ENCODE peak calls at places on chromosomes 1 and 21, in five cellular contexts. One of them, this sample, is unnamed.

GRCh38 chr21:34889287-34889536 is 159.9 kb downstream of the RUNX1 start:
- DNase-seq in brain microvascular endothelial cell: peak
- DNase-seq in cardiac fibroblast: peak
- DNase-seq in AG04450: no peak
- DNase-seq in HFFc6: peak
- DNase-seq in this sample: peak

GRCh38 chr1:115537415-115537814 is 104.4 kb upstream of the VANGL1 start:
- DNase-seq in cardiac fibroblast: no peak
- DNase-seq in AG04450: no peak
- DNase-seq in brain microvascular endothelial cell: no peak
- DNase-seq in HFFc6: no peak
- DNase-seq in this sample: no peak

GRCh38 chr1:24786191-24786590 is 40.9 kb downstream of the CLIC4 start:
- DNase-seq in HFFc6: no peak
- DNase-seq in brain microvascular endothelial cell: no peak
- DNase-seq in cardiac fibroblast: peak
- DNase-seq in AG04450: no peak
- DNase-seq in this sample: no peak

GRCh38 chr1:41620365-41621169 is 136.1 kb upstream of the EDN2 start:
- DNase-seq in HFFc6: no peak
- DNase-seq in AG04450: no peak
- DNase-seq in brain microvascular endothelial cell: no peak
- DNase-seq in cardiac fibroblast: no peak
- DNase-seq in this sample: no peak

GRCh38 chr1:222547260-222547614 is 667 bp downstream of the HHIPL2 start:
- DNase-seq in HFFc6: no peak
- DNase-seq in cardiac fibroblast: no peak
- DNase-seq in brain microvascular endothelial cell: no peak
- DNase-seq in AG04450: no peak
- DNase-seq in this sample: no peak

GRCh38 chr1:157512036-157512969 is 40.0 kb downstream of the FCRL5 start:
- DNase-seq in AG04450: no peak
- DNase-seq in cardiac fibroblast: no peak
- DNase-seq in HFFc6: no peak
- DNase-seq in brain microvascular endothelial cell: no peak
- DNase-seq in this sample: no peak

GRCh38 chr1:101253976-101254660 is 17.3 kb downstream of the S1PR1 start:
- DNase-seq in cardiac fibroblast: peak
- DNase-seq in HFFc6: peak
- DNase-seq in AG04450: no peak
- DNase-seq in brain microvascular endothelial cell: no peak
- DNase-seq in this sample: peak

GRCh38 chr1:229263254-229263653 is 7.7 kb upstream of the RAB4A start:
- DNase-seq in AG04450: no peak
- DNase-seq in HFFc6: no peak
- DNase-seq in brain microvascular endothelial cell: no peak
- DNase-seq in cardiac fibroblast: no peak
- DNase-seq in this sample: no peak

GRCh38 chr1:54290443-54291184 is 90.6 kb downstream of the MRPL37 start:
- DNase-seq in cardiac fibroblast: no peak
- DNase-seq in AG04450: no peak
- DNase-seq in HFFc6: peak
- DNase-seq in brain microvascular endothelial cell: no peak
- DNase-seq in this sample: peak

GRCh38 chr1:94121411-94121821 is 468 bp upstream of the ABCA4 start:
- DNase-seq in AG04450: no peak
- DNase-seq in cardiac fibroblast: no peak
- DNase-seq in HFFc6: no peak
- DNase-seq in brain microvascular endothelial cell: no peak
- DNase-seq in this sample: no peak

GRCh38 chr1:40782371-40782956 is 1.1 kb upstream of the KCNQ4 start:
- DNase-seq in AG04450: no peak
- DNase-seq in cardiac fibroblast: no peak
- DNase-seq in HFFc6: no peak
- DNase-seq in brain microvascular endothelial cell: no peak
- DNase-seq in this sample: no peak

GRCh38 chr1:223700942-223701637 is 11.2 kb upstream of the CAPN2 start:
- DNase-seq in brain microvascular endothelial cell: peak
- DNase-seq in HFFc6: peak
- DNase-seq in cardiac fibroblast: peak
- DNase-seq in AG04450: peak
- DNase-seq in this sample: peak

GRCh38 chr1:153540394-153541361 is at the start of gene S100A5:
- DNase-seq in AG04450: no peak
- DNase-seq in brain microvascular endothelial cell: no peak
- DNase-seq in HFFc6: peak
- DNase-seq in cardiac fibroblast: peak
- DNase-seq in this sample: peak

GRCh38 chr1:8349961-8350360 is 32.0 kb downstream of the SLC45A1 start:
- DNase-seq in cardiac fibroblast: peak
- DNase-seq in HFFc6: no peak
- DNase-seq in AG04450: no peak
- DNase-seq in brain microvascular endothelial cell: no peak
- DNase-seq in this sample: no peak

GRCh38 chr1:24126023-24126671 is 14.2 kb upstream of the MYOM3 start:
- DNase-seq in AG04450: no peak
- DNase-seq in brain microvascular endothelial cell: peak
- DNase-seq in HFFc6: peak
- DNase-seq in cardiac fibroblast: peak
- DNase-seq in this sample: no peak

GRCh38 chr1:41920658-41921057 is 1.9 kb upstream of the HIVEP3 start:
- DNase-seq in HFFc6: peak
- DNase-seq in cardiac fibroblast: peak
- DNase-seq in AG04450: no peak
- DNase-seq in brain microvascular endothelial cell: peak
- DNase-seq in this sample: no peak

GRCh38 chr1:181135462-181135781 is 46.9 kb downstream of the IER5 start:
- DNase-seq in cardiac fibroblast: peak
- DNase-seq in brain microvascular endothelial cell: peak
- DNase-seq in AG04450: no peak
- DNase-seq in HFFc6: peak
- DNase-seq in this sample: peak

GRCh38 chr1:29245876-29246275 is 9.6 kb downstream of the PTPRU start:
- DNase-seq in HFFc6: peak
- DNase-seq in cardiac fibroblast: peak
- DNase-seq in AG04450: no peak
- DNase-seq in brain microvascular endothelial cell: peak
- DNase-seq in this sample: peak

GRCh38 chr1:204191481-204191880 is 4.8 kb downstream of the KISS1 start:
- DNase-seq in cardiac fibroblast: no peak
- DNase-seq in AG04450: no peak
- DNase-seq in brain microvascular endothelial cell: no peak
- DNase-seq in HFFc6: no peak
- DNase-seq in this sample: no peak

GRCh38 chr21:35138665-35139381 is 89.7 kb upstream of the RUNX1 start:
- DNase-seq in HFFc6: peak
- DNase-seq in cardiac fibroblast: peak
- DNase-seq in brain microvascular endothelial cell: peak
- DNase-seq in AG04450: peak
- DNase-seq in this sample: peak

GRCh38 chr1:206456577-206457375 is 13.5 kb upstream of the IKBKE start:
- DNase-seq in HFFc6: peak
- DNase-seq in brain microvascular endothelial cell: no peak
- DNase-seq in cardiac fibroblast: no peak
- DNase-seq in AG04450: no peak
- DNase-seq in this sample: no peak

GRCh38 chr1:68112835-68113243 is 62.4 kb upstream of the DIRAS3 start:
- DNase-seq in brain microvascular endothelial cell: peak
- DNase-seq in AG04450: peak
- DNase-seq in cardiac fibroblast: peak
- DNase-seq in HFFc6: peak
- DNase-seq in this sample: no peak

GRCh38 chr1:182381962-182382819 is 9.4 kb downstream of the GLUL start:
- DNase-seq in brain microvascular endothelial cell: no peak
- DNase-seq in AG04450: no peak
- DNase-seq in cardiac fibroblast: no peak
- DNase-seq in HFFc6: no peak
- DNase-seq in this sample: no peak

GRCh38 chr1:46596846-46597245 is 7.2 kb downstream of the MKNK1 start:
- DNase-seq in brain microvascular endothelial cell: no peak
- DNase-seq in HFFc6: no peak
- DNase-seq in AG04450: no peak
- DNase-seq in cardiac fibroblast: no peak
- DNase-seq in this sample: no peak

GRCh38 chr1:1440941-1441888 is 5.7 kb downstream of the VWA1 start:
- DNase-seq in HFFc6: no peak
- DNase-seq in AG04450: no peak
- DNase-seq in brain microvascular endothelial cell: no peak
- DNase-seq in cardiac fibroblast: peak
- DNase-seq in this sample: peak

GRCh38 chr1:228376262-228376628 is 30.4 kb downstream of the TRIM11 start:
- DNase-seq in brain microvascular endothelial cell: no peak
- DNase-seq in AG04450: no peak
- DNase-seq in HFFc6: peak
- DNase-seq in cardiac fibroblast: peak
- DNase-seq in this sample: no peak

GRCh38 chr1:23533288-23534130 is 2.5 kb upstream of the E2F2 start:
- DNase-seq in AG04450: no peak
- DNase-seq in brain microvascular endothelial cell: no peak
- DNase-seq in HFFc6: no peak
- DNase-seq in cardiac fibroblast: no peak
- DNase-seq in this sample: no peak

GRCh38 chr1:51504806-51505525 is 14.1 kb downstream of the EPS15 start:
- DNase-seq in cardiac fibroblast: no peak
- DNase-seq in brain microvascular endothelial cell: no peak
- DNase-seq in AG04450: no peak
- DNase-seq in HFFc6: no peak
- DNase-seq in this sample: peak

DNA sequence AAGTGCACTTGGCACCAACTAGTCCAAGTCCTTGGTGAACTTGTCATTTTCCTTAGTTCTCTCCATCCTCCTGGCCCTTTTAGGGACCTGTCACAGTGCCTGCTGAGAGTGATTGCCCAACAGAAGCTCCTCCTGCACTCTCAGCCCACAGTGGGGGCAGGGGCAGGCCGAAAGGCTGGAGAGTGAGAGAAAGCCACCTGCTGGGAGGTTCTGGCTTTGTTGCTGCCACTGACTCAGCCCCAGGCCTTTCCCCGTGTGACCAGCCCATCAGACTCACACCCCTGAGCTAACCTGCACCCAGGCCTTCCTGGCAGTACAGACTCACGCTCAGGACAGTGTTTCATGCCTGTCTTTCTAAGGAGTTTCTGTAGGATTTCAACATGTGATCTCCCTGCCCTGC is 17.1 kb upstream of the PROK1 start:
- DNase-seq in AG04450: no peak
- DNase-seq in cardiac fibroblast: peak
- DNase-seq in HFFc6: peak
- DNase-seq in brain microvascular endothelial cell: peak
- DNase-seq in this sample: peak
- TF ChIP-seq CTCF in AG04450: peak
- TF ChIP-seq CTCF in cardiac fibroblast: no peak
- TF ChIP-seq CTCF in HFFc6: peak
- TF ChIP-seq CTCF in brain microvascular endothelial cell: peak
- TF ChIP-seq CTCF in this sample: no peak

GRCh38 chr1:110281363-110282290 is 57.5 kb upstream of the RBM15 start:
- DNase-seq in HFFc6: peak
- DNase-seq in AG04450: no peak
- DNase-seq in brain microvascular endothelial cell: no peak
- DNase-seq in cardiac fibroblast: no peak
- DNase-seq in this sample: no peak

GRCh38 chr1:110283677-110284076 is 55.5 kb upstream of the RBM15 start:
- DNase-seq in cardiac fibroblast: peak
- DNase-seq in AG04450: no peak
- DNase-seq in brain microvascular endothelial cell: peak
- DNase-seq in HFFc6: peak
- DNase-seq in this sample: no peak

GRCh38 chr1:110280804-110281203 is 58.4 kb upstream of the RBM15 start:
- DNase-seq in HFFc6: no peak
- DNase-seq in brain microvascular endothelial cell: no peak
- DNase-seq in cardiac fibroblast: no peak
- DNase-seq in AG04450: no peak
- DNase-seq in this sample: no peak

GRCh38 chr1:110282395-110282794 is 56.8 kb upstream of the RBM15 start:
- DNase-seq in cardiac fibroblast: no peak
- DNase-seq in brain microvascular endothelial cell: no peak
- DNase-seq in AG04450: no peak
- DNase-seq in HFFc6: no peak
- DNase-seq in this sample: no peak

DNA sequence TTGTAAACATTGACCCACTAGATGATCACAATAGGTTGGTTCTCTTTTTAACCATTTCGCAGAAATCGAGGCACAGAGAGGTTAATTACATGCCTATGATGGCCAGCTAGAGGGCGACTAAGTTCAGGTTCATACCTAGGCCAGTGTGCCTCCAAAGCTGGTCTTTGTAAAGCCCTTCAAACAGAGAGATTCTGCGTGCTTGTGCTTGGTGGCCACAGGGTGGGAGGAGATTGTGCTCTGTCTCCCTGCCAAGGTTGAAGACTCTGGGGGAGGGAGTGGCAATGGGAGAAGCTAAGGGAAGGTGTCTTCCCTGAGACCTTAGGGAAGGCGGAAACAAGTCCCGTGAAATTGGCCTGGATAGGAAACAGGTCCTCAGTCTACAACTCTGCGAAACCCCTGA is 59.1 kb upstream of the RBM15 start:
- DNase-seq in brain microvascular endothelial cell: no peak
- DNase-seq in cardiac fibroblast: no peak
- DNase-seq in AG04450: no peak
- DNase-seq in HFFc6: no peak
- DNase-seq in this sample: no peak
- TF ChIP-seq CTCF in brain microvascular endothelial cell: no peak
- TF ChIP-seq CTCF in cardiac fibroblast: no peak
- TF ChIP-seq CTCF in AG04450: no peak
- TF ChIP-seq CTCF in HFFc6: no peak
- TF ChIP-seq CTCF in this sample: no peak

DNA sequence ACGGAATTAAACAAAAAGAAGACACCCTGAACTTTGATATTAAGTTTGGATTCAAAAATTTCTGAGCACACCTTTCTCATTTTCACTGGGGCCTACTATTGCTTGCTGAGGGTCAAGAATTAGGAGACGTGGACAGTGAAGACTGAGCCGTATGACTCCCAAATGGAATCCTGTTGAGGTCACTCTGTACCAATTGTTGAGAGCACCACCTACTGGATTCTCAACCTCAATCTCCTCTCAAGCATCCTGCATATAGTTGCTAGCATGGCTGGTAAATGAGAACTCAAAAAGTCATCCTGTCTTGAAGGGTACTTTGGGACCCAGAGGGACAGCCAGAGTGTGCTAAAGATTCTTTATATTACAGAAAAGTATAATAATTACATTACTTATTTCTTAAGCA is 20.2 kb upstream of the MTR start:
- DNase-seq in AG04450: no peak
- DNase-seq in HFFc6: no peak
- DNase-seq in cardiac fibroblast: peak
- DNase-seq in brain microvascular endothelial cell: peak
- DNase-seq in this sample: no peak
- TF ChIP-seq CTCF in AG04450: peak
- TF ChIP-seq CTCF in HFFc6: peak
- TF ChIP-seq CTCF in cardiac fibroblast: peak
- TF ChIP-seq CTCF in brain microvascular endothelial cell: peak
- TF ChIP-seq CTCF in this sample: no peak

GRCh38 chr1:163562355-163562754 is 240.6 kb downstream of the NUF2 start:
- DNase-seq in AG04450: no peak
- DNase-seq in HFFc6: no peak
- DNase-seq in brain microvascular endothelial cell: no peak
- DNase-seq in cardiac fibroblast: no peak
- DNase-seq in this sample: no peak

GRCh38 chr1:163565171-163565570 is 243.4 kb downstream of the NUF2 start:
- DNase-seq in AG04450: no peak
- DNase-seq in brain microvascular endothelial cell: no peak
- DNase-seq in HFFc6: no peak
- DNase-seq in cardiac fibroblast: no peak
- DNase-seq in this sample: no peak

GRCh38 chr1:163561570-163562295 is 240.0 kb downstream of the NUF2 start:
- DNase-seq in AG04450: no peak
- DNase-seq in cardiac fibroblast: peak
- DNase-seq in brain microvascular endothelial cell: no peak
- DNase-seq in HFFc6: peak
- DNase-seq in this sample: no peak
- TF ChIP-seq CTCF in AG04450: peak
- TF ChIP-seq CTCF in cardiac fibroblast: peak
- TF ChIP-seq CTCF in brain microvascular endothelial cell: peak
- TF ChIP-seq CTCF in HFFc6: peak
- TF ChIP-seq CTCF in this sample: no peak

This sample was measured in activated CD8-positive, alpha-beta T cell treated with anti-CD3 and anti-CD28 coated beads for 36 hours.